ENCODE peak calls at places on chromosome 11, in five cellular contexts. G, I, E, N and B are unnamed samples.

GRCh38 chr11:35515224-35515623 is 10.2 kb downstream of the PAMR1 start:
- DNase-seq in E (no peak), N (no peak), G (no peak), I (no peak), B (no peak)

GRCh38 chr11:33804471-33804870 is 30.2 kb upstream of the FBXO3 start:
- DNase-seq in G (no peak), E (no peak), I (no peak), N (no peak), B (no peak)

GRCh38 chr11:116510886-116511650 is 261.7 kb downstream of the BUD13 start:
- DNase-seq in G (peak; percentile 79), E (no peak), I (no peak), N (no peak), B (no peak)

GRCh38 chr11:70611890-70612289 is 213.6 kb downstream of the CTTN start:
- DNase-seq in N (no peak), I (peak; percentile 59), G (no peak), E (no peak), B (no peak)

GRCh38 chr11:86418513-86418912 is 43.8 kb downstream of the CCDC81 start:
- DNase-seq in G (no peak), I (no peak), E (no peak), N (no peak), B (no peak)

GRCh38 chr11:112689851-112690250 is 271.4 kb upstream of the NCAM1 start:
- DNase-seq in I (no peak), G (no peak), E (no peak), N (no peak), B (no peak)

GRCh38 chr11:108466405-108466804 is 924 bp downstream of the C11orf65 start:
- DNase-seq in E (no peak), N (no peak), G (no peak), I (no peak), B (no peak)

GRCh38 chr11:119065369-119065768 is 2.2 kb upstream of the VPS11 start:
- DNase-seq in I (no peak), G (no peak), E (no peak), N (no peak), B (no peak)

GRCh38 chr11:75334402-75334891 is 17.0 kb downstream of the ARRB1 start:
- DNase-seq in I (no peak), G (no peak), E (no peak), N (no peak), B (no peak)

GRCh38 chr11:1368216-1368615 is 21.5 kb upstream of the BRSK2 start:
- DNase-seq in E (no peak), N (no peak), G (no peak), I (no peak), B (no peak)

GRCh38 chr11:113477321-113477720 is 2.1 kb upstream of the DRD2 start:
- DNase-seq in E (no peak), G (no peak), N (no peak), I (no peak), B (no peak)

GRCh38 chr11:40337118-40337517 is 1122.3 kb downstream of the LRRC4C start:
- DNase-seq in G (no peak), N (no peak), E (no peak), I (no peak), B (no peak)

GRCh38 chr11:125935629-125936199 is 10.1 kb upstream of the VSIG10L2 start:
- DNase-seq in I (peak; percentile 27), N (peak; percentile 9), G (no peak), E (no peak), B (no peak)

GRCh38 chr11:94134651-94135512 is 6.2 kb downstream of the PANX1 start:
- DNase-seq in I (no peak), N (peak; percentile 64), G (no peak), E (peak; percentile 67), B (no peak)

GRCh38 chr11:108131993-108132392 is 10.6 kb downstream of the ACAT1 start:
- DNase-seq in I (no peak), N (no peak), G (no peak), E (no peak), B (no peak)

GRCh38 chr11:121416909-121417567 is 35.1 kb upstream of the SORL1 start:
- DNase-seq in I (peak; percentile 90), E (peak; percentile 87), G (no peak), N (peak; percentile 92), B (no peak)

GRCh38 chr11:63985812-63986155 is 454 bp upstream of the OTUB1 start:
- DNase-seq in N (no peak), G (no peak), E (no peak), I (peak; percentile 94), B (no peak)

GRCh38 chr11:69311767-69312385 is 17.9 kb downstream of the MYEOV start:
- DNase-seq in G (no peak), E (no peak), I (peak; percentile 88), N (no peak), B (no peak)

GRCh38 chr11:112694244-112694643 is 267.0 kb upstream of the NCAM1 start:
- DNase-seq in G (no peak), N (no peak), E (no peak), I (no peak), B (no peak)

GRCh38 chr11:128757235-128757711 is 63.4 kb downstream of the FLI1 start:
- DNase-seq in N (no peak), I (peak; percentile 82), G (no peak), E (peak; percentile 27), B (no peak)

GRCh38 chr11:7576671-7577225 is 62.9 kb downstream of the PPFIBP2 start:
- DNase-seq in G (no peak), N (no peak), E (peak; percentile 36), I (no peak), B (no peak)

GRCh38 chr11:94803491-94803890 is 35.3 kb downstream of the AMOTL1 start:
- DNase-seq in I (no peak), G (no peak), N (no peak), E (no peak), B (no peak)

GRCh38 chr11:132186699-132187098 is 816.3 kb downstream of the NTM start:
- DNase-seq in I (no peak), E (no peak), N (no peak), G (no peak), B (peak; percentile 52)
- TF ChIP-seq CTCF in I (no peak), E (no peak), N (no peak), G (peak; percentile 20), B (peak; percentile 56)

GRCh38 chr11:111259871-111260270 is 14.3 kb downstream of the POU2AF2 start:
- DNase-seq in N (no peak), E (no peak), I (no peak), G (no peak), B (no peak)

GRCh38 chr11:111264646-111265045 is 19.1 kb downstream of the POU2AF2 start:
- DNase-seq in E (no peak), N (no peak), I (no peak), G (no peak), B (no peak)

GRCh38 chr11:111260761-111261160 is 15.2 kb downstream of the POU2AF2 start:
- DNase-seq in I (no peak), G (no peak), N (no peak), E (no peak), B (no peak)

GRCh38 chr11:111269146-111269868 is 23.8 kb downstream of the POU2AF2 start:
- DNase-seq in N (no peak), G (no peak), I (no peak), E (peak; percentile 19), B (no peak)

GRCh38 chr11:111265421-111265820 is 19.9 kb downstream of the POU2AF2 start:
- DNase-seq in I (no peak), E (no peak), G (no peak), N (no peak), B (no peak)
- TF ChIP-seq CTCF in I (no peak), E (no peak), G (no peak), N (no peak), B (no peak)

DNA sequence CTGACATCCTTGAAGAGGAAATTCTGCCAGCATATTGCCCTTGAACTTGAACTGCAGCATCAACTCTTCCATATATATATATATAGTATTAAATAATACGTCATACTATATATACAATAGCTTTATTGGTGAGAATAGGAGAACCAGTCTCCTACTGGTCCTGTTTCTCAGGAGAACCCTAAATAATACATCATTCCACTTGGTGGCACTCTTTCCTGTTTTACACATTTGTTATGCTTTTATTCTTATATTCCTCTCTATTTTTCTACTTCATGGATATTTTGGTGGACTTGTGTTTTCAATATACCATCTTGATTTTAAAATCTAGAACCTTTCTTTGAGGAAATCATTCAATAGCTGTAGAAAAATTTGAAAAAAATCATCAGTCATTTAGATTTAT is 193.3 kb downstream of the TRPC6 start:
- DNase-seq in G (no peak), N (no peak), E (no peak), I (no peak), B (no peak)
- TF ChIP-seq CTCF in G (no peak), N (no peak), E (no peak), I (no peak), B (peak; percentile 22)

GRCh38 chr11:104549019-104549418 is 349.2 kb downstream of the CASP12 start:
- DNase-seq in E (no peak), G (no peak), N (no peak), I (no peak), B (no peak)

GRCh38 chr11:104546486-104546885 is 351.8 kb downstream of the CASP12 start:
- DNase-seq in N (no peak), E (no peak), I (no peak), G (no peak), B (no peak)

DNA sequence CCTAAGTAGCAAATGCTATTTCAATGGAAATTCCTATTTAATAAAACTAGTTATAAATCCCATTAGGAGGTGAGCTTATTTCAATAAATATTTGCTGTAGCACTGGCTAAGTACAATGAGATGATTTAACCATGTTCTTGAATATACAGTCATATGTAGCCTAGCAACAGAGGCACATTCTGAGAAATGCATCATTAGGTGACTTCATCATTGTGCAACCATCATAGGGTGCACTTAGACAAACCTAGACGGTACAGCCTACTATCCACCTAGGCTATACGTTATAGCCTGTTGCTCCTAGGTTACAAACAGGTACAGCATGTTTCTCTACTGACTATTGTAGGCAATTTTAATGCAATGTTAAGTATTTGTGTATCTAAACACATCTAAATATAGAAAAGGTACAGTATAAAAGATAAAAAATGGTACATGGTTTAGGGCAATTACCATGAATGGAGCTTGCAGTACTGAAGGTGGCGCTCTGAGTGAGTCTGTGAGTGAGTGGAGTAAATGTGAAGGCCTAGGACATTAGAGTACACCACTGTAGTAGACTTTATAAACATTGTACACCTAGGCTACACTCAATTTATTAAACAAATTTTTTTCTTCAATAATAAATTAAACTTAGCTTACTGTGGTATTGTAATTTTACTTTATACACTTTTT is 350.1 kb downstream of the CASP12 start:
- DNase-seq in I (no peak), N (no peak), E (no peak), G (no peak), B (no peak)
- TF ChIP-seq CTCF in I (no peak), N (no peak), E (no peak), G (no peak), B (peak; percentile 13)

GRCh38 chr11:90947930-90948329 is 725.1 kb upstream of the CHORDC1 start:
- DNase-seq in G (no peak), N (no peak), I (no peak), E (no peak), B (no peak)
- TF ChIP-seq CTCF in G (peak; percentile 37), N (no peak), I (no peak), E (no peak), B (no peak)

GRCh38 chr11:131671320-131671719 is 300.9 kb downstream of the NTM start:
- DNase-seq in I (no peak), G (no peak), E (no peak), N (no peak), B (no peak)

GRCh38 chr11:131674051-131674755 is 303.8 kb downstream of the NTM start:
- DNase-seq in N (peak; percentile 71), I (no peak), G (no peak), E (peak; percentile 63), B (peak; percentile 81)

GRCh38 chr11:131670876-131671275 is 300.5 kb downstream of the NTM start:
- DNase-seq in E (no peak), N (no peak), I (no peak), G (no peak), B (no peak)

GRCh38 chr11:131672191-131672590 is 301.8 kb downstream of the NTM start:
- DNase-seq in E (no peak), G (no peak), I (no peak), N (no peak), B (no peak)

GRCh38 chr11:131671764-131672163 is 301.3 kb downstream of the NTM start:
- DNase-seq in N (no peak), E (no peak), G (no peak), I (no peak), B (peak; percentile 60)
- TF ChIP-seq CTCF in N (no peak), E (no peak), G (no peak), I (no peak), B (no peak)